ENCODE peak calls at places on chromosomes 13 and 19, in ten cellular contexts. K, N, P, Q, S, C, G, X, D and M are unnamed samples. For H3K4me1, the result is how much of the 10 kb centered on the place peaks cover.

GRCh38 chr13:59103004-59103768 is 1060.5 kb downstream of the DIAPH3 start:
- DNase-seq in K (no peak), N (no peak), P (no peak), Q (no peak), S (peak), C (no peak), G (no peak), X (no peak), D (no peak), M (no peak)

GRCh38 chr13:114035583-114036501 is 62.0 kb upstream of the C13orf46 start:
- DNase-seq in K (no peak), N (peak), P (no peak), Q (peak), S (peak), C (no peak), G (no peak), X (peak), D (no peak), M (peak)

GRCh38 chr13:93744033-93744432 is 517.4 kb downstream of the GPC6 start:
- DNase-seq in K (no peak), N (no peak), P (no peak), Q (no peak), S (no peak), C (no peak), G (no peak), X (no peak), D (no peak), M (no peak)

GRCh38 chr13:97566907-97567306 is 132.9 kb downstream of the RAP2A start:
- DNase-seq in K (no peak), N (no peak), P (no peak), Q (no peak), S (no peak), C (no peak), G (no peak), X (no peak), D (no peak), M (no peak)

GRCh38 chr19:40348961-40349507 is 539 bp downstream of the PLD3 start:
- DNase-seq in K (no peak), N (peak), P (peak), Q (no peak), S (peak), C (no peak), G (no peak), X (no peak), D (no peak), M (no peak)

GRCh38 chr13:76266566-76266965 is 619.6 kb downstream of the KCTD12 start:
- DNase-seq in K (no peak), N (no peak), P (no peak), Q (no peak), S (no peak), C (no peak), G (no peak), X (no peak), D (no peak), M (no peak)

GRCh38 chr13:41621716-41622508 is 164.6 kb downstream of the RGCC start:
- DNase-seq in K (no peak), N (no peak), P (no peak), Q (no peak), S (peak), C (no peak), G (no peak), X (no peak), D (no peak), M (no peak)

GRCh38 chr19:7368456-7368855 is 19.7 kb downstream of the ARHGEF18 start:
- DNase-seq in K (peak), N (no peak), P (no peak), Q (no peak), S (no peak), C (peak), G (no peak), X (no peak), D (no peak), M (no peak)

GRCh38 chr13:98436379-98436909 is 140.5 kb downstream of the STK24 start:
- DNase-seq in K (no peak), N (no peak), P (no peak), Q (no peak), S (no peak), C (no peak), G (no peak), X (no peak), D (no peak), M (no peak)

GRCh38 chr13:32511482-32511881 is 27.1 kb downstream of the N4BP2L2 start:
- DNase-seq in K (no peak), N (no peak), P (no peak), Q (no peak), S (no peak), C (no peak), G (no peak), X (no peak), D (no peak), M (no peak)

GRCh38 chr19:13033819-13034611 is 38.7 kb downstream of the NFIX start:
- DNase-seq in K (peak), N (no peak), P (peak), Q (no peak), S (peak), C (peak), G (peak), X (no peak), D (peak), M (peak)

GRCh38 chr13:114112826-114113322 is 19.5 kb downstream of the RASA3 start:
- DNase-seq in K (peak), N (no peak), P (no peak), Q (no peak), S (no peak), C (peak), G (no peak), X (peak), D (no peak), M (peak)

GRCh38 chr19:17075860-17076538 is 422 bp downstream of the MYO9B start:
- DNase-seq in K (peak), N (peak), P (no peak), Q (no peak), S (peak), C (peak), G (peak), X (no peak), D (peak), M (no peak)

GRCh38 chr13:95676100-95676774 is 702 bp upstream of the DNAJC3 start:
- DNase-seq in K (no peak), N (peak), P (peak), Q (peak), S (peak), C (no peak), G (peak), X (no peak), D (no peak), M (peak)

GRCh38 chr19:34962945-34963530 is 991 bp downstream of the ZNF792 start:
- DNase-seq in K (no peak), N (peak), P (no peak), Q (no peak), S (peak), C (no peak), G (no peak), X (no peak), D (no peak), M (no peak)

GRCh38 chr19:33301011-33301899 is 1.1 kb downstream of the CEBPA start:
- DNase-seq in K (no peak), N (no peak), P (peak), Q (peak), S (no peak), C (peak), G (no peak), X (no peak), D (no peak), M (peak)

GRCh38 chr13:31111136-31111535 is 50.6 kb downstream of the HSPH1 start:
- DNase-seq in K (no peak), N (no peak), P (no peak), Q (no peak), S (peak), C (no peak), G (no peak), X (no peak), D (no peak), M (no peak)

GRCh38 chr13:60754691-60755090 is 357.7 kb downstream of the TDRD3 start:
- DNase-seq in K (no peak), N (no peak), P (no peak), Q (no peak), S (no peak), C (no peak), G (no peak), X (no peak), D (no peak), M (no peak)

GRCh38 chr13:74135306-74136088 is 1.3 kb upstream of the KLF12 start:
- DNase-seq in K (peak), N (peak), P (peak), Q (peak), S (peak), C (peak), G (peak), X (peak), D (peak), M (peak)

GRCh38 chr19:7515471-7516226 is at the start of gene ZNF358:
- DNase-seq in K (peak), N (peak), P (peak), Q (peak), S (peak), C (peak), G (no peak), X (peak), D (peak), M (peak)

GRCh38 chr13:35964764-35965163 is 166.4 kb downstream of the DCLK1 start:
- DNase-seq in K (no peak), N (peak), P (peak), Q (peak), S (peak), C (no peak), G (no peak), X (no peak), D (no peak), M (no peak)

GRCh38 chr19:48745208-48745995 is 1.3 kb downstream of the IZUMO1 start:
- DNase-seq in K (peak), N (peak), P (peak), Q (peak), S (peak), C (no peak), G (peak), X (no peak), D (peak), M (peak)

GRCh38 chr19:47391510-47392223 is 27.7 kb downstream of the MEIS3 start:
- DNase-seq in K (peak), N (peak), P (peak), Q (peak), S (peak), C (peak), G (peak), X (peak), D (peak), M (peak)

GRCh38 chr13:102555914-102556553 is 40.8 kb upstream of the TPP2 start:
- DNase-seq in K (no peak), N (peak), P (peak), Q (no peak), S (peak), C (no peak), G (no peak), X (no peak), D (no peak), M (no peak)

GRCh38 chr19:48836089-48837017 is at the start of gene HSD17B14:
- DNase-seq in K (peak), N (peak), P (peak), Q (no peak), S (no peak), C (peak), G (no peak), X (no peak), D (no peak), M (no peak)

GRCh38 chr19:4025317-4025716 is 17.8 kb downstream of the PIAS4 start:
- DNase-seq in K (no peak), N (no peak), P (no peak), Q (no peak), S (no peak), C (no peak), G (no peak), X (no peak), D (no peak), M (no peak)

GRCh38 chr19:17522988-17523872 is 11.8 kb downstream of the PGLS start:
- DNase-seq in K (no peak), N (no peak), P (no peak), Q (no peak), S (no peak), C (no peak), G (peak), X (no peak), D (peak), M (peak)

GRCh38 chr19:45717983-45718650 is 12.6 kb downstream of the FBXO46 start:
- DNase-seq in K (no peak), N (no peak), P (no peak), Q (no peak), S (no peak), C (no peak), G (no peak), X (no peak), D (no peak), M (peak)
- TF ChIP-seq POLR2A in K (no peak), N (no peak), P (no peak), Q (no peak), S (no peak), C (no peak), G (no peak), X (no peak), D (no peak), M (no peak)

GRCh38 chr13:44268965-44269364 is 104.7 kb upstream of the SERP2 start:
- DNase-seq in K (no peak), N (no peak), P (no peak), Q (no peak), S (no peak), C (no peak), G (no peak), X (no peak), D (no peak), M (no peak)
- H3K4me1 ChIP-seq in K (under half), N (under half), P (under half), Q (under half), S (under half), C (under half), G (under half), X (under half), D (under half), M (under half)

DNA sequence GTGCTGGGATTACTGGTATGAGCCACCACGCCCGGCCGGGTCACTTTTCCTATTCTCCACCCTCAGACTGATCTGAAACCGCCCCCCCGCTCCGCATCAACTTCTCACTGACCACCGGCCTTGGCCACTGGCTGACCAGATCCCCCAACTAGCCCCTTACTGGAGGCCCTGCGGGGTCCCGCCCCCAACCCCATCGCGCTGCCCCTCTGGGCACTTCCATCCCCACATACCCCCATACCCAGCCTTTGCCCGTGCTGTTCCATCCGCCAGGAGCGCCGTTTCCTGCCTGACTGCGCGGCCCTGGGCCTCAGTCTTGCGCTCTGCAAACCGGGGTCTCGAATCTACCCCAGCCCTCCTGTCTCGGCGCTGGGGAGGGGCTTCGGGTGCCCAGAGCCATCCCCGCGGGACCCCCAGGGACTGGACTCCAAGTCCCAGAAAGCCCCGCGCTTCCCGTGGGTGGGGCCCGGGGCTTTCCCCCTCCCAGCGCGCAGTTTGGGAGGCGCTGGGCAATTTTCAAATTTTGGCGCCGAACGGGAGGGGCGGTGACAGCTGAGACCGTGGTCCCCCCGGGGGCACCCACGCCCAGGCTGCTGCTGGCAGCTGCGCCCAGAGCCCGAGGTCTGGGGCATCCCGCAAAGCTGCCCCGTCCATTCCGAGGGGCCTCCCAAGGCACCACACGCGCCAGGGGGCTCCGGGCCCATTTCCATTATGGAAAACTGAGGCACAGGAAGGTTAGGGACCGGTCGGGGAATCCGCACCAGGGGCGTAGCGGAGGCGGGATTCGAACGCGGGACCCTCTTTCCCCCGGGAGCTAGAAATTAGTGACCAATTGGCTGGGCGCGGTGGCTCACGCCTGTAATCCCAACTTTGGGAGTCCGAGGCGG is 5.2 kb upstream of the LMNB2 start:
- DNase-seq in K (no peak), N (peak), P (peak), Q (no peak), S (peak), C (peak), G (peak), X (no peak), D (peak), M (no peak)
- TF ChIP-seq POLR2A in K (no peak), N (no peak), P (no peak), Q (no peak), S (no peak), C (no peak), G (no peak), X (no peak), D (no peak), M (no peak)

GRCh38 chr19:29675650-29676186 is 10.5 kb downstream of the PLEKHF1 start:
- DNase-seq in K (no peak), N (no peak), P (no peak), Q (no peak), S (no peak), C (no peak), G (no peak), X (no peak), D (no peak), M (no peak)

GRCh38 chr19:29678484-29679106 is 13.3 kb downstream of the PLEKHF1 start:
- DNase-seq in K (peak), N (no peak), P (no peak), Q (peak), S (no peak), C (peak), G (no peak), X (peak), D (peak), M (peak)

GRCh38 chr19:29677001-29677781 is 11.9 kb downstream of the PLEKHF1 start:
- DNase-seq in K (no peak), N (no peak), P (no peak), Q (no peak), S (no peak), C (no peak), G (no peak), X (no peak), D (no peak), M (peak)

GRCh38 chr19:29675120-29675649 is 9.9 kb downstream of the PLEKHF1 start:
- DNase-seq in K (no peak), N (no peak), P (no peak), Q (no peak), S (no peak), C (no peak), G (no peak), X (no peak), D (no peak), M (no peak)

DNA sequence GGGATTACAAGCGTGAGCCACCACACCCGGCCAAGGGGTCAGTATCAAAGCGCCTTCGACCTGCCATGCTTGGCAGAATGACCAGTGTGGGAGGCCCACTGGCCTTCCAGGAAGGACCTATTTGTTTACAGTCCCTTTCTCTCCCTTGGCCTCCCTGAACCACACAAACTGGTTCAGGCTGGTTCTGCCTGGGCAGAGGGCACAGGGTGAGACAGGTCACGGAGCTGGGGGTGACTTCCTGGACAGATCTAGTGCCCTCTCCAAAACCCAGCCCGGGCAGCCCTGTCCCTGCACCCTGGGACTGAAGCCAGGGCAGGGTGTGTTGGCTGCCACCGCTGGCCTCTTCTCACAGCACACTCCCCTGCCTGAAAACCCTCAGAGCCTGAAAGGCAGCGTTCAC is 11.3 kb downstream of the PLEKHF1 start:
- DNase-seq in K (no peak), N (no peak), P (no peak), Q (no peak), S (no peak), C (no peak), G (no peak), X (no peak), D (peak), M (peak)
- H3K4me1 ChIP-seq in K (under half), N (under half), P (under half), Q (under half), S (under half), C (under half), G (half or more), X (half or more), D (half or more), M (half or more)

GRCh38 chr19:14117668-14118164 is at the start of gene PRKACA:
- DNase-seq in K (peak), N (peak), P (peak), Q (peak), S (peak), C (peak), G (peak), X (peak), D (peak), M (peak)

GRCh38 chr19:14118165-14119051 is 846 bp upstream of the PRKACA start:
- DNase-seq in K (peak), N (peak), P (no peak), Q (peak), S (peak), C (peak), G (peak), X (peak), D (peak), M (peak)

GRCh38 chr19:14116918-14117578 is 514 bp downstream of the PRKACA start:
- DNase-seq in K (peak), N (no peak), P (no peak), Q (no peak), S (no peak), C (peak), G (no peak), X (no peak), D (peak), M (no peak)

GRCh38 chr19:14120497-14120780 is 2.9 kb upstream of the PRKACA start:
- DNase-seq in K (no peak), N (no peak), P (no peak), Q (no peak), S (no peak), C (no peak), G (no peak), X (no peak), D (no peak), M (no peak)

GRCh38 chr19:14119644-14120496 is 2.3 kb upstream of the PRKACA start:
- DNase-seq in K (no peak), N (no peak), P (no peak), Q (no peak), S (no peak), C (no peak), G (no peak), X (no peak), D (no peak), M (no peak)
- TF ChIP-seq POLR2A in K (no peak), N (no peak), P (no peak), Q (no peak), S (no peak), C (no peak), G (no peak), X (no peak), D (no peak), M (no peak)

DNA sequence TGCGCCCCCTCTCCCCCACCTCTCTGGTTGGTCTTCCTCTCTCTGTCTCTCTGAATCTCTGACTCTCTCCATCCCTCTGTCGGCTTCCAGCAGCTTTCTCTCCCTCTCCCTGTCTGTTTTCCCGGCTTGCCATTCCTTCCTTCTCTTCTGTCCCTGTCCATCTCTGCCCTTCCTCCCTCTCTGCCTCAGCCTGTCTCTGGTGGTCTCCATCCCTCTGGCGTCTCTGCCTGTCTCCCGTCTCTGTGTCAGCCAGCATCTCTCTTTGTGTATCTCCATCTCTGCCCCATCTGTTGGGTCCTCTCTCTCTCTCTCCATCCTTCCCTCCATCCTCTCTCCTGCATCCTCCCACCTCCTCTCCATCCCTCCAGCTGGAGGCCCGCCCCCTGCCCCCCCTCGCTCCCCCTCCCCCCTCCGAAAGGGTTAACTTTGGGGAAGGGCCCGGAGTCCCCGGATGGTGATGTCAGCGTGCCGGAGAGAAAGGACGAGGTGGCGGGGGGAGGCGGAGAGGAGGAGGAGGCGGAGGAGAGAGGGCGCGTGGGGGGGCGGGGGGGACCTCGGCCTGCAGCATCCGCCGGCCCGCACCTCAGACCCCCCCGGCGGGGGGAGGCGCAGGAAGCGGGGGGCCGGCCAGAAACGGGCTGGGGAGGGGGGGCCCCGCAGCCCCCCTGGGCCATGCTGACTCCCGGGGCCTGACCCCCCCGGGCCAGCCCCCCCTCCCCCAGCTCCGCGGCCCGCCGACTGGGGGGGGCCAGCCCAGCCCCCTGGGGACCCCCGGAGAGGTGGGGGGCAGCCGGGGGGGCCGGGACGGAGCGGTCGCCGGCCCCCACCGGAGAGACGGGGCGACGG is at the start of gene BRSK1:
- DNase-seq in K (peak), N (no peak), P (peak), Q (no peak), S (peak), C (peak), G (no peak), X (no peak), D (peak), M (no peak)
- H3K4me1 ChIP-seq in K (under half), N (under half), P (under half), Q (under half), S (under half), C (under half), G (under half), X (under half), D (under half), M (under half)